ENCODE peak calls at places on chromosomes 12 and 14, in nine cellular contexts. G, Q, K, F, U, A, Y, Z and R are unnamed samples.

GRCh38 chr14:20627337-20628032 is 14.0 kb downstream of the OR6S1 start:
- DNase-seq in G (no peak), Q (no peak), K (no peak), F (no peak), U (no peak), A (no peak), Y (peak), Z (no peak), R (no peak)

GRCh38 chr12:27460471-27460978 is 14.0 kb downstream of the SMCO2 start:
- DNase-seq in G (no peak), Q (no peak), K (peak), F (no peak), U (no peak), A (no peak), Y (peak), Z (no peak), R (no peak)

GRCh38 chr12:123056053-123056452 is 75.6 kb downstream of the ARL6IP4 start:
- DNase-seq in G (no peak), Q (no peak), K (no peak), F (no peak), U (no peak), A (no peak), Y (no peak), Z (no peak), R (no peak)

GRCh38 chr14:59463773-59464650 is 1.2 kb downstream of the GPR135 start:
- DNase-seq in G (peak), Q (no peak), K (no peak), F (no peak), U (peak), A (no peak), Y (no peak), Z (peak), R (no peak)

GRCh38 chr12:49129332-49130150 is 1.7 kb downstream of the TUBA1B start:
- DNase-seq in G (no peak), Q (peak), K (no peak), F (no peak), U (no peak), A (no peak), Y (no peak), Z (peak), R (no peak)

GRCh38 chr14:103545915-103546650 is 16.4 kb downstream of the BAG5 start:
- DNase-seq in G (no peak), Q (no peak), K (no peak), F (no peak), U (no peak), A (no peak), Y (no peak), Z (no peak), R (peak)

GRCh38 chr12:105329926-105330282 is 587 bp upstream of the C12orf75 start:
- DNase-seq in G (no peak), Q (no peak), K (no peak), F (no peak), U (no peak), A (no peak), Y (no peak), Z (no peak), R (no peak)

GRCh38 chr14:61573748-61574513 is 121.4 kb upstream of the HIF1A start:
- DNase-seq in G (no peak), Q (no peak), K (no peak), F (peak), U (no peak), A (no peak), Y (peak), Z (no peak), R (no peak)

GRCh38 chr12:108689314-108690190 is 41.8 kb downstream of the CORO1C start:
- DNase-seq in G (no peak), Q (peak), K (peak), F (peak), U (no peak), A (peak), Y (peak), Z (peak), R (no peak)

GRCh38 chr14:86296173-86296572 is 766.2 kb downstream of the FLRT2 start:
- DNase-seq in G (no peak), Q (no peak), K (no peak), F (no peak), U (no peak), A (no peak), Y (peak), Z (no peak), R (peak)

GRCh38 chr12:24561411-24561871 is 387.5 kb downstream of the BCAT1 start:
- DNase-seq in G (no peak), Q (no peak), K (no peak), F (no peak), U (peak), A (no peak), Y (peak), Z (no peak), R (peak)

GRCh38 chr14:99028041-99028440 is 244.0 kb downstream of the BCL11B start:
- DNase-seq in G (no peak), Q (no peak), K (no peak), F (no peak), U (no peak), A (no peak), Y (no peak), Z (no peak), R (peak)

GRCh38 chr14:36289954-36290353 is 30.5 kb downstream of the MBIP start:
- DNase-seq in G (no peak), Q (no peak), K (no peak), F (no peak), U (no peak), A (no peak), Y (no peak), Z (no peak), R (no peak)

GRCh38 chr12:120886194-120887018 is 17.8 kb downstream of the SPPL3 start:
- DNase-seq in G (no peak), Q (no peak), K (no peak), F (no peak), U (no peak), A (no peak), Y (no peak), Z (no peak), R (peak)

GRCh38 chr12:100229036-100229635 is 28.5 kb downstream of the ACTR6 start:
- DNase-seq in G (no peak), Q (no peak), K (no peak), F (no peak), U (peak), A (no peak), Y (peak), Z (no peak), R (no peak)

GRCh38 chr14:78863143-78863542 is 693.0 kb downstream of the NRXN3 start:
- DNase-seq in G (no peak), Q (no peak), K (no peak), F (no peak), U (peak), A (no peak), Y (peak), Z (no peak), R (no peak)

GRCh38 chr12:109436181-109436546 is 40.9 kb downstream of the KCTD10 start:
- DNase-seq in G (no peak), Q (no peak), K (no peak), F (no peak), U (no peak), A (no peak), Y (no peak), Z (no peak), R (no peak)

GRCh38 chr14:68888025-68888850 is 90.9 kb downstream of the ACTN1 start:
- DNase-seq in G (no peak), Q (peak), K (no peak), F (no peak), U (no peak), A (no peak), Y (peak), Z (peak), R (no peak)

GRCh38 chr12:57193706-57194245 is 22.8 kb upstream of the NXPH4 start:
- DNase-seq in G (no peak), Q (no peak), K (no peak), F (no peak), U (no peak), A (no peak), Y (no peak), Z (peak), R (no peak)

GRCh38 chr12:96271469-96272199 is 77.5 kb downstream of the ELK3 start:
- DNase-seq in G (no peak), Q (no peak), K (no peak), F (no peak), U (no peak), A (no peak), Y (peak), Z (no peak), R (no peak)

GRCh38 chr12:122946690-122947271 is 19.5 kb downstream of the ABCB9 start:
- DNase-seq in G (peak), Q (peak), K (peak), F (peak), U (no peak), A (no peak), Y (peak), Z (peak), R (no peak)

GRCh38 chr12:99553461-99553860 is 94.1 kb upstream of the GARIN6 start:
- DNase-seq in G (no peak), Q (no peak), K (no peak), F (no peak), U (no peak), A (no peak), Y (no peak), Z (peak), R (no peak)

GRCh38 chr12:90211017-90211416 is 502.4 kb upstream of the ATP2B1 start:
- DNase-seq in G (no peak), Q (no peak), K (no peak), F (no peak), U (no peak), A (no peak), Y (peak), Z (no peak), R (no peak)

GRCh38 chr14:99522457-99522891 is 41.3 kb downstream of the CCNK start:
- DNase-seq in G (no peak), Q (peak), K (no peak), F (no peak), U (no peak), A (no peak), Y (peak), Z (peak), R (no peak)

GRCh38 chr14:101912841-101913240 is 51.5 kb upstream of the DYNC1H1 start:
- DNase-seq in G (no peak), Q (no peak), K (no peak), F (no peak), U (no peak), A (no peak), Y (no peak), Z (no peak), R (no peak)

GRCh38 chr14:55254581-55254980 is 16.6 kb upstream of the FBXO34 start:
- DNase-seq in G (no peak), Q (no peak), K (no peak), F (no peak), U (no peak), A (no peak), Y (no peak), Z (no peak), R (no peak)

GRCh38 chr12:46659844-46660243 is 166.0 kb downstream of the SLC38A4 start:
- DNase-seq in G (no peak), Q (no peak), K (no peak), F (no peak), U (no peak), A (no peak), Y (peak), Z (no peak), R (no peak)

GRCh38 chr14:39267592-39268112 is 33.9 kb downstream of the MIA2 start:
- DNase-seq in G (no peak), Q (no peak), K (no peak), F (peak), U (peak), A (no peak), Y (no peak), Z (peak), R (no peak)

GRCh38 chr14:99034711-99035171 is 237.3 kb downstream of the BCL11B start:
- DNase-seq in G (no peak), Q (no peak), K (no peak), F (no peak), U (peak), A (no peak), Y (no peak), Z (no peak), R (peak)